ENCODE peak calls at places on chromosomes 6 and 20, in nine cellular contexts. One of them, this sample, is unnamed.

GRCh38 chr20:19964289-19965263 is 52.6 kb upstream of the NAA20 start:
- DNase-seq in DMS153: no peak
- DNase-seq in retina: no peak
- DNase-seq in OCI-LY7: no peak
- DNase-seq in substantia nigra: no peak
- DNase-seq in NCI-H1436: no peak
- DNase-seq in heart left ventricle: no peak
- DNase-seq in omental fat pad: no peak
- DNase-seq in left ventricle myocardium inferior: peak; percentile 29
- DNase-seq in this sample: no peak

GRCh38 chr20:31870703-31871601 is 518 bp downstream of the TTLL9 start:
- DNase-seq in OCI-LY7: no peak
- DNase-seq in DMS153: no peak
- DNase-seq in NCI-H1436: no peak
- DNase-seq in substantia nigra: no peak
- DNase-seq in omental fat pad: no peak
- DNase-seq in retina: peak; percentile 70
- DNase-seq in left ventricle myocardium inferior: no peak
- DNase-seq in heart left ventricle: no peak
- DNase-seq in this sample: no peak

GRCh38 chr6:43989556-43990248 is 137.6 kb downstream of the MRPL14 start:
- DNase-seq in heart left ventricle: no peak
- DNase-seq in retina: no peak
- DNase-seq in OCI-LY7: no peak
- DNase-seq in substantia nigra: no peak
- DNase-seq in omental fat pad: no peak
- DNase-seq in NCI-H1436: peak; percentile 17
- DNase-seq in DMS153: no peak
- DNase-seq in left ventricle myocardium inferior: peak; percentile 39
- DNase-seq in this sample: no peak

GRCh38 chr6:766625-767024 is 73.7 kb upstream of the EXOC2 start:
- DNase-seq in heart left ventricle: no peak
- DNase-seq in NCI-H1436: no peak
- DNase-seq in OCI-LY7: no peak
- DNase-seq in retina: no peak
- DNase-seq in DMS153: no peak
- DNase-seq in omental fat pad: no peak
- DNase-seq in left ventricle myocardium inferior: no peak
- DNase-seq in substantia nigra: no peak
- DNase-seq in this sample: no peak

GRCh38 chr6:62371840-62372239 is 85.8 kb upstream of the KHDRBS2 start:
- DNase-seq in left ventricle myocardium inferior: no peak
- DNase-seq in OCI-LY7: no peak
- DNase-seq in DMS153: peak; percentile 43
- DNase-seq in omental fat pad: no peak
- DNase-seq in heart left ventricle: no peak
- DNase-seq in retina: no peak
- DNase-seq in substantia nigra: no peak
- DNase-seq in NCI-H1436: no peak
- DNase-seq in this sample: no peak

GRCh38 chr6:11595903-11596302 is 58.4 kb downstream of the TMEM170B start:
- DNase-seq in heart left ventricle: no peak
- DNase-seq in retina: no peak
- DNase-seq in omental fat pad: no peak
- DNase-seq in DMS153: no peak
- DNase-seq in substantia nigra: no peak
- DNase-seq in NCI-H1436: no peak
- DNase-seq in OCI-LY7: peak; percentile 37
- DNase-seq in left ventricle myocardium inferior: no peak
- DNase-seq in this sample: no peak

GRCh38 chr20:63129376-63129965 is 86.5 kb downstream of the YTHDF1 start:
- DNase-seq in substantia nigra: no peak
- DNase-seq in heart left ventricle: no peak
- DNase-seq in OCI-LY7: no peak
- DNase-seq in DMS153: no peak
- DNase-seq in omental fat pad: no peak
- DNase-seq in left ventricle myocardium inferior: no peak
- DNase-seq in NCI-H1436: no peak
- DNase-seq in retina: no peak
- DNase-seq in this sample: no peak

GRCh38 chr20:34689486-34689885 is 12.6 kb upstream of the PIGU start:
- DNase-seq in retina: no peak
- DNase-seq in substantia nigra: no peak
- DNase-seq in left ventricle myocardium inferior: no peak
- DNase-seq in DMS153: no peak
- DNase-seq in OCI-LY7: no peak
- DNase-seq in omental fat pad: no peak
- DNase-seq in heart left ventricle: no peak
- DNase-seq in NCI-H1436: no peak
- DNase-seq in this sample: no peak

GRCh38 chr6:100417037-100417436 is 47.7 kb downstream of the SIM1 start:
- DNase-seq in DMS153: no peak
- DNase-seq in retina: no peak
- DNase-seq in NCI-H1436: no peak
- DNase-seq in substantia nigra: no peak
- DNase-seq in OCI-LY7: no peak
- DNase-seq in left ventricle myocardium inferior: no peak
- DNase-seq in heart left ventricle: no peak
- DNase-seq in omental fat pad: no peak
- DNase-seq in this sample: no peak

GRCh38 chr6:157563611-157564284 is 182.8 kb downstream of the ZDHHC14 start:
- DNase-seq in NCI-H1436: no peak
- DNase-seq in substantia nigra: no peak
- DNase-seq in DMS153: no peak
- DNase-seq in left ventricle myocardium inferior: no peak
- DNase-seq in omental fat pad: no peak
- DNase-seq in heart left ventricle: no peak
- DNase-seq in OCI-LY7: peak; percentile 41
- DNase-seq in retina: no peak
- DNase-seq in this sample: no peak

GRCh38 chr6:1594495-1595200 is 15.1 kb upstream of the FOXC1 start:
- DNase-seq in left ventricle myocardium inferior: no peak
- DNase-seq in omental fat pad: no peak
- DNase-seq in substantia nigra: no peak
- DNase-seq in NCI-H1436: no peak
- DNase-seq in DMS153: no peak
- DNase-seq in OCI-LY7: no peak
- DNase-seq in heart left ventricle: no peak
- DNase-seq in retina: no peak
- DNase-seq in this sample: no peak

GRCh38 chr6:27579973-27580372 is 107.1 kb upstream of the ZNF184 start:
- DNase-seq in left ventricle myocardium inferior: no peak
- DNase-seq in retina: no peak
- DNase-seq in OCI-LY7: no peak
- DNase-seq in DMS153: no peak
- DNase-seq in NCI-H1436: no peak
- DNase-seq in omental fat pad: no peak
- DNase-seq in substantia nigra: no peak
- DNase-seq in heart left ventricle: no peak
- DNase-seq in this sample: no peak

GRCh38 chr20:36848078-36848660 is 27.8 kb upstream of the TLDC2 start:
- DNase-seq in substantia nigra: no peak
- DNase-seq in DMS153: no peak
- DNase-seq in NCI-H1436: no peak
- DNase-seq in OCI-LY7: no peak
- DNase-seq in left ventricle myocardium inferior: peak; percentile 57
- DNase-seq in heart left ventricle: peak; percentile 79
- DNase-seq in retina: no peak
- DNase-seq in omental fat pad: no peak
- DNase-seq in this sample: no peak

GRCh38 chr6:161418458-161418945 is 144.6 kb upstream of the AGPAT4 start:
- DNase-seq in NCI-H1436: peak; percentile 73
- DNase-seq in OCI-LY7: peak; percentile 58
- DNase-seq in omental fat pad: no peak
- DNase-seq in substantia nigra: no peak
- DNase-seq in left ventricle myocardium inferior: no peak
- DNase-seq in heart left ventricle: peak; percentile 66
- DNase-seq in retina: peak; percentile 84
- DNase-seq in DMS153: peak; percentile 4
- DNase-seq in this sample: no peak

GRCh38 chr6:124699038-124699437 is 263.2 kb upstream of the RNF217 start:
- DNase-seq in OCI-LY7: peak; percentile 8
- DNase-seq in heart left ventricle: no peak
- DNase-seq in NCI-H1436: no peak
- DNase-seq in retina: no peak
- DNase-seq in substantia nigra: no peak
- DNase-seq in omental fat pad: no peak
- DNase-seq in left ventricle myocardium inferior: no peak
- DNase-seq in DMS153: no peak
- DNase-seq in this sample: no peak

GRCh38 chr20:2596673-2597279 is 55.7 kb upstream of the NOP56 start:
- DNase-seq in OCI-LY7: no peak
- DNase-seq in omental fat pad: no peak
- DNase-seq in NCI-H1436: no peak
- DNase-seq in heart left ventricle: no peak
- DNase-seq in substantia nigra: no peak
- DNase-seq in DMS153: no peak
- DNase-seq in left ventricle myocardium inferior: no peak
- DNase-seq in retina: no peak
- DNase-seq in this sample: no peak

GRCh38 chr20:52204136-52204535 is 12.6 kb upstream of the ZFP64 start:
- DNase-seq in left ventricle myocardium inferior: no peak
- DNase-seq in substantia nigra: no peak
- DNase-seq in heart left ventricle: no peak
- DNase-seq in omental fat pad: no peak
- DNase-seq in NCI-H1436: no peak
- DNase-seq in retina: no peak
- DNase-seq in DMS153: no peak
- DNase-seq in OCI-LY7: peak; percentile 5
- DNase-seq in this sample: no peak

GRCh38 chr6:69631552-69632346 is 165.1 kb downstream of the LMBRD1 start:
- DNase-seq in omental fat pad: no peak
- DNase-seq in OCI-LY7: no peak
- DNase-seq in substantia nigra: no peak
- DNase-seq in DMS153: no peak
- DNase-seq in retina: peak; percentile 21
- DNase-seq in NCI-H1436: no peak
- DNase-seq in left ventricle myocardium inferior: no peak
- DNase-seq in heart left ventricle: no peak
- DNase-seq in this sample: no peak

GRCh38 chr6:21390537-21391213 is 202.9 kb upstream of the SOX4 start:
- DNase-seq in DMS153: no peak
- DNase-seq in omental fat pad: no peak
- DNase-seq in OCI-LY7: no peak
- DNase-seq in NCI-H1436: no peak
- DNase-seq in left ventricle myocardium inferior: no peak
- DNase-seq in retina: peak; percentile 43
- DNase-seq in substantia nigra: no peak
- DNase-seq in heart left ventricle: no peak
- DNase-seq in this sample: no peak

GRCh38 chr20:41370176-41370575 is 3.6 kb upstream of the EMILIN3 start:
- DNase-seq in heart left ventricle: no peak
- DNase-seq in DMS153: no peak
- DNase-seq in left ventricle myocardium inferior: no peak
- DNase-seq in retina: no peak
- DNase-seq in omental fat pad: no peak
- DNase-seq in OCI-LY7: no peak
- DNase-seq in NCI-H1436: no peak
- DNase-seq in substantia nigra: no peak
- DNase-seq in this sample: no peak

GRCh38 chr6:3755637-3756515 is 4.4 kb upstream of the PXDC1 start:
- DNase-seq in left ventricle myocardium inferior: no peak
- DNase-seq in omental fat pad: no peak
- DNase-seq in substantia nigra: no peak
- DNase-seq in OCI-LY7: no peak
- DNase-seq in NCI-H1436: no peak
- DNase-seq in retina: no peak
- DNase-seq in DMS153: peak; percentile 83
- DNase-seq in heart left ventricle: no peak
- DNase-seq in this sample: no peak

GRCh38 chr20:1163653-1164052 is 21.1 kb downstream of the TMEM74B start:
- DNase-seq in NCI-H1436: no peak
- DNase-seq in DMS153: no peak
- DNase-seq in OCI-LY7: no peak
- DNase-seq in substantia nigra: no peak
- DNase-seq in left ventricle myocardium inferior: no peak
- DNase-seq in omental fat pad: no peak
- DNase-seq in retina: no peak
- DNase-seq in heart left ventricle: no peak
- DNase-seq in this sample: no peak

This sample was measured in stimulated activated CD4-positive, alpha-beta T cell treated with anti-CD3 and anti-CD28 coated beads, Interleukin-1b, Interleukin-23, amount 100 ng/mL, for 24 hours.